ENCODE peak calls at places on chromosomes 5 and 9, in ten cellular contexts. L, T, W, F, P, Z, C, X, B and E are unnamed samples.

GRCh38 chr9:129907196-129907595 is 71.9 kb downstream of the USP20 start:
- DNase-seq in P (no peak), W (no peak), L (peak), T (no peak), X (no peak), B (no peak), Z (no peak), C (no peak), F (no peak), E (no peak)

GRCh38 chr9:130144703-130145102 is 27.5 kb upstream of the NCS1 start:
- DNase-seq in C (no peak), W (no peak), L (no peak), B (no peak), F (no peak), P (no peak), Z (no peak), T (no peak), X (no peak), E (no peak)

GRCh38 chr5:153543959-153544470 is 53.5 kb downstream of the GRIA1 start:
- DNase-seq in X (no peak), B (no peak), P (no peak), L (peak), F (no peak), W (no peak), Z (no peak), T (no peak), C (no peak), E (no peak)

GRCh38 chr5:19986806-19987205 is 1.2 kb downstream of the CDH18 start:
- DNase-seq in W (no peak), B (no peak), X (no peak), P (no peak), L (no peak), Z (no peak), C (no peak), F (no peak), T (no peak), E (no peak)

GRCh38 chr5:6083311-6083941 is 294.9 kb downstream of the MED10 start:
- DNase-seq in W (no peak), T (no peak), P (no peak), Z (no peak), F (no peak), X (no peak), C (peak), L (no peak), B (no peak), E (no peak)

GRCh38 chr9:13324988-13325387 is 45.5 kb upstream of the MPDZ start:
- DNase-seq in W (peak), L (peak), B (no peak), X (no peak), P (no peak), T (no peak), F (no peak), Z (no peak), C (no peak), E (no peak)

GRCh38 chr9:15482146-15482545 is 28.6 kb downstream of the PSIP1 start:
- DNase-seq in Z (no peak), F (no peak), C (no peak), X (no peak), P (no peak), B (no peak), T (no peak), L (no peak), W (peak), E (no peak)

GRCh38 chr5:34494111-34494755 is 161.9 kb upstream of the RAI14 start:
- DNase-seq in B (peak), T (no peak), Z (no peak), F (no peak), W (peak), L (peak), X (peak), C (no peak), P (no peak), E (no peak)

GRCh38 chr5:38420691-38421395 is 135.6 kb downstream of the LIFR start:
- DNase-seq in F (peak), P (peak), W (peak), C (peak), T (peak), Z (peak), L (peak), B (peak), X (peak), E (peak)

GRCh38 chr9:33860200-33860871 is 43.4 kb downstream of the UBE2R2 start:
- DNase-seq in B (no peak), W (peak), T (no peak), P (no peak), Z (no peak), L (no peak), F (no peak), X (no peak), C (peak), E (no peak)
- TF ChIP-seq CTCF in B (no peak), W (peak), T (no peak), P (no peak), Z (no peak), L (no peak), F (no peak), X (no peak), C (peak), E (no peak)

DNA sequence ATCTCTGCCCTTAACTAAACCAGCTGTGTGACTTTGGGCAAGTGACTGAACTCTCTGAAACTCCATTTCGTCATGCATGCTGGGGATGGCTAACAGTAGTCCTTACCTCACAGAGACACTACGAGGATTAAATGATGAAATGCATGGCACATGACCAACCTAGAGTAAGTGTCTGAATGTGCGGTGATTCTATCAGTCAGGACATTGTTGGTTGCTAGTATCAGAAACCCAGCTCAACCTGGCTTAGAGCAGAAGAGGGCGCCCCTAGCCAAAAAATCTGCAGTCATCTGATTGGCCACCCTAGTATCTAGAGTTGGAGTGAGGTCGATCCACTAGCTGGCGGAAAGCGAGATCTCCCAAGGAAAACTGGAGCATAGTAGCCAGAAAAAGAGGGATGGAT is 25.2 kb downstream of the NEURL1B start:
- DNase-seq in W (peak), Z (no peak), X (peak), C (peak), B (no peak), L (peak), T (no peak), F (no peak), P (no peak), E (no peak)
- TF ChIP-seq CTCF in W (peak), Z (no peak), X (peak), C (peak), B (no peak), L (no peak), T (no peak), F (no peak), P (no peak), E (peak)

GRCh38 chr5:162243651-162244050 is 176.1 kb downstream of the GABRG2 start:
- DNase-seq in L (no peak), F (no peak), W (no peak), C (no peak), T (no peak), B (no peak), P (no peak), Z (no peak), X (no peak), E (no peak)

GRCh38 chr5:162248107-162248713 is 180.6 kb downstream of the GABRG2 start:
- DNase-seq in P (no peak), Z (no peak), B (no peak), W (no peak), T (no peak), C (peak), X (no peak), F (no peak), L (no peak), E (peak)
- TF ChIP-seq CTCF in P (no peak), Z (no peak), B (peak), W (no peak), T (peak), C (peak), X (peak), F (no peak), L (no peak), E (peak)

GRCh38 chr5:91929522-91929817 is 546.4 kb upstream of the ARRDC3 start:
- DNase-seq in P (no peak), F (no peak), L (no peak), T (no peak), X (no peak), W (no peak), B (no peak), Z (no peak), C (no peak), E (no peak)
- TF ChIP-seq CTCF in P (no peak), F (no peak), L (no peak), T (no peak), X (no peak), W (no peak), B (no peak), Z (no peak), C (no peak), E (no peak)